ENCODE peak calls at places on chromosomes 16 and 17, in seven cellular contexts. N is SK-N-SH, H is transverse colon, Y is H1, X is esophagus muscularis mucosa, S is stomach, P is suprapubic skin. R is an unnamed sample.

GRCh38 chr16:89146211-89147005 is 25.1 kb upstream of the CDH15 start:
- DNase-seq in N (no peak), H (no peak), Y (no peak), X (no peak), S (no peak), P (no peak), R (peak; percentile 63)

GRCh38 chr16:11350531-11351335 is 5.5 kb downstream of the RMI2 start:
- DNase-seq in N (peak; percentile 44), H (no peak), Y (no peak), X (no peak), S (no peak), P (no peak), R (no peak)

GRCh38 chr17:42918902-42919521 is 18.4 kb downstream of the G6PC1 start:
- DNase-seq in N (no peak), H (no peak), Y (no peak), X (no peak), S (peak; percentile 44), P (no peak), R (peak; percentile 24)

GRCh38 chr17:2853722-2854580 is 57.7 kb downstream of the RAP1GAP2 start:
- DNase-seq in N (peak; percentile 88), H (peak; percentile 65), Y (peak; percentile 69), X (no peak), S (peak; percentile 55), P (no peak), R (peak; percentile 70)

GRCh38 chr16:67537270-67537635 is 8.6 kb downstream of the RIPOR1 start:
- DNase-seq in N (peak; percentile 85), H (peak; percentile 57), Y (peak; percentile 71), X (no peak), S (peak; percentile 58), P (peak; percentile 86), R (peak; percentile 76)

GRCh38 chr16:86601356-86601755 is 23.0 kb downstream of the FOXL1 start:
- DNase-seq in N (no peak), H (no peak), Y (no peak), X (no peak), S (no peak), P (no peak), R (no peak)

GRCh38 chr17:39529455-39529854 is 68.2 kb downstream of the CDK12 start:
- DNase-seq in N (no peak), H (no peak), Y (no peak), X (no peak), S (no peak), P (no peak), R (no peak)

GRCh38 chr17:79849953-79850352 is 10.7 kb upstream of the CBX4 start:
- DNase-seq in N (no peak), H (no peak), Y (no peak), X (no peak), S (no peak), P (no peak), R (no peak)

GRCh38 chr16:5323284-5323683 is 225.7 kb upstream of the EEF2KMT start:
- DNase-seq in N (no peak), H (no peak), Y (peak; percentile 53), X (no peak), S (no peak), P (no peak), R (no peak)

GRCh38 chr16:86222965-86223551 is 287.3 kb upstream of the FOXF1 start:
- DNase-seq in N (no peak), H (no peak), Y (no peak), X (no peak), S (peak; percentile 23), P (peak; percentile 18), R (no peak)

GRCh38 chr17:59811209-59811608 is 81.5 kb downstream of the TUBD1 start:
- DNase-seq in N (no peak), H (no peak), Y (no peak), X (no peak), S (no peak), P (no peak), R (no peak)

GRCh38 chr17:50833396-50834125 is 1.8 kb upstream of the WFIKKN2 start:
- DNase-seq in N (peak; percentile 68), H (no peak), Y (no peak), X (no peak), S (no peak), P (peak; percentile 53), R (peak; percentile 64)

GRCh38 chr17:44781553-44782348 is 23.0 kb downstream of the ADAM11 start:
- DNase-seq in N (peak; percentile 35), H (no peak), Y (no peak), X (no peak), S (no peak), P (peak; percentile 46), R (peak; percentile 44)

GRCh38 chr17:37051839-37052238 is 103.1 kb downstream of the AATF start:
- DNase-seq in N (no peak), H (peak; percentile 50), Y (no peak), X (no peak), S (no peak), P (no peak), R (no peak)

GRCh38 chr16:10579965-10580918 is at the start of gene EMP2:
- DNase-seq in N (peak; percentile 95), H (peak; percentile 87), Y (peak; percentile 90), X (no peak), S (peak; percentile 85), P (peak; percentile 84), R (peak; percentile 86)

GRCh38 chr17:58913971-58914769 is 158.5 kb downstream of the PPM1E start:
- DNase-seq in N (no peak), H (no peak), Y (no peak), X (no peak), S (no peak), P (no peak), R (no peak)

GRCh38 chr16:87581867-87582220 is 20.5 kb upstream of the JPH3 start:
- DNase-seq in N (peak; percentile 58), H (peak; percentile 60), Y (no peak), X (peak; percentile 94), S (peak; percentile 56), P (peak; percentile 87), R (no peak)

DNA sequence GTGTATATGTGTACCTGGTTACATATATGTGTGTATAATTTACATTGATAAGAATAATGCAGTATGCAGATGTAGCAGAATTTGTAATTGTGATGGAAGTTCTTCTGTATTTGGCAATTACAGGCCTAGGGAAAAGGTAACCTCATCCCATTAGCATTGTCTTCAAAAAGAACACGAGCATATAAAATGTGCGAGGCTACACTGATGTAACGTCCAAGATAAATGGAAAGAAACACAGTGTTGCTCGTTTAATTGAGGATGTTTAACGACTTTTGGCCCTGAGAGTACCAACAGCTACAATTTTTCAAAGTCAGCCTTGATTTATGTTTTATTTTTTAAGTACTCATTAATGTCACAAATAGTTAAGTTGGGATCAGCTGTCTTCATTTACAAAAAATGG is 703.5 kb upstream of the RBFOX1 start:
- DNase-seq in N (no peak), H (no peak), Y (no peak), X (no peak), S (no peak), P (no peak), R (no peak)
- TF ChIP-seq POLR2AphosphoS5 in N (no peak), H (no peak), Y (no peak), X (no peak), S (no peak), P (no peak), R (no peak)

GRCh38 chr16:70740174-70740918 is 54.5 kb upstream of the MTSS2 start:
- DNase-seq in N (no peak), H (no peak), Y (no peak), X (no peak), S (no peak), P (no peak), R (no peak)

GRCh38 chr16:70738083-70738977 is 52.5 kb upstream of the MTSS2 start:
- DNase-seq in N (peak; percentile 81), H (peak; percentile 56), Y (peak; percentile 73), X (no peak), S (peak; percentile 43), P (no peak), R (peak; percentile 84)

GRCh38 chr16:70737377-70738082 is 51.7 kb upstream of the MTSS2 start:
- DNase-seq in N (peak; percentile 96), H (peak; percentile 77), Y (no peak), X (no peak), S (peak; percentile 55), P (peak; percentile 89), R (peak; percentile 80)

GRCh38 chr16:70740919-70741778 is 55.3 kb upstream of the MTSS2 start:
- DNase-seq in N (no peak), H (no peak), Y (no peak), X (no peak), S (no peak), P (no peak), R (no peak)

GRCh38 chr16:70739389-70739788 is 53.5 kb upstream of the MTSS2 start:
- DNase-seq in N (no peak), H (no peak), Y (no peak), X (no peak), S (no peak), P (no peak), R (no peak)
- H3K4me1 ChIP-seq in N (peaks cover 64% of the 10 kb centered on the region), H (peaks cover 47% of the 10 kb centered on the region), Y (no peaks in the 10 kb centered on the region), X (peaks cover 74% of the 10 kb centered on the region), S (peaks cover 36% of the 10 kb centered on the region), P (peaks cover 60% of the 10 kb centered on the region), R (peaks cover 47% of the 10 kb centered on the region)

GRCh38 chr16:68756250-68757051 is 19.4 kb downstream of the CDH1 start:
- DNase-seq in N (no peak), H (peak; percentile 83), Y (no peak), X (no peak), S (peak; percentile 70), P (no peak), R (no peak)
- TF ChIP-seq EP300 in N (no peak), H (no peak), Y (no peak), X (no peak), S (no peak), P (no peak), R (peak; percentile 85)

GRCh38 chr17:18225562-18226283 is at the start of gene LLGL1:
- DNase-seq in N (peak; percentile 87), H (no peak), Y (peak; percentile 61), X (no peak), S (no peak), P (no peak), R (no peak)

GRCh38 chr17:18226284-18226945 is 980 bp downstream of the LLGL1 start:
- DNase-seq in N (peak; percentile 45), H (no peak), Y (no peak), X (no peak), S (no peak), P (no peak), R (no peak)

GRCh38 chr17:18224053-18224427 is 1.4 kb upstream of the LLGL1 start:
- DNase-seq in N (no peak), H (no peak), Y (no peak), X (no peak), S (no peak), P (no peak), R (no peak)

GRCh38 chr17:18225121-18225561 is 294 bp upstream of the LLGL1 start:
- DNase-seq in N (peak; percentile 100), H (peak; percentile 97), Y (peak; percentile 96), X (peak; percentile 98), S (peak; percentile 98), P (peak; percentile 97), R (peak; percentile 98)

DNA sequence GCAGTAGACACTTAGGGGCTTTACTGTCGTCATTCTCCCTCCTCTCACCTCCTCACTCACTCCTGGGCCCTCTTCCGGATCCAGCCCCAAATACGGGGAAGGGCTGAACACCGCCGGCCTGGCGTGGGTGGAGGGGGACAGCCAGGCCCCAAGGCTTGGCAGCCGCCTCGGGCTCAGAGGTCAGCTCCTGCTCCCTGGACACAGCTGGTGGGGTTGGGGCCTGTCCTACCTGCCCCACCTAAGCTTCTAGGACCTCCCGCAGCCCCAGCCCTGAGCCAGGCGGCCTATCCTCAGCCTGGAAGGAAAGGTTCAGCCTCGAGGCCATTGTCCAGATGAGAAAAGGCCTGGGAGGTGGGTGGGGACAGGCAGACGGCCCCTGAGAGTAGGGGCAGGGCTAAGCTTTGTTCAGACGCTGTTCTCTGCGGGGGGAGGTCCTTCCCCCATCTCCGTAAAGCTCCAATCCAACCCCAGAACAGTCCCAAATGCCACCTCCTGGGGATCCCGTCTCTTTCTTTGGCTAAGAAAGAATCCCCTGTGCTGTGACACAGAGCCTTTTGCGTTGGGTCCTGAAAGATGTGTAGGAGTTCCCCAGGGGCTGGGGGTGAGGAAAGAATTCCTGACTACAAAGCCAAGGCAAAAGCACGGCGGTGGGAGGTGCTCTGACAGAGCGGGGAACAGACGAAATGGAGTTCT is 861 bp upstream of the LLGL1 start:
- DNase-seq in N (peak; percentile 41), H (no peak), Y (peak; percentile 85), X (no peak), S (no peak), P (no peak), R (no peak)
- TF ChIP-seq POLR2AphosphoS5 in N (no peak), H (no peak), Y (peak; percentile 74), X (no peak), S (no peak), P (no peak), R (no peak)

R was measured in upper lobe of left lung.